ENCODE peak calls at places on chromosome 22, in four cellular contexts. One of them, this sample, is unnamed. For H3K4me1, the result is how much of the 10 kb centered on the place peaks cover.

GRCh38 chr22:46453006-46453828 is 84.2 kb downstream of the CELSR1 start:
- DNase-seq in A549: no peak
- DNase-seq in H9: no peak
- DNase-seq in pancreas: peak
- DNase-seq in this sample: no peak

GRCh38 chr22:40512426-40513136 is 123.9 kb downstream of the MRTFA start:
- DNase-seq in A549: peak
- DNase-seq in H9: no peak
- DNase-seq in pancreas: no peak
- DNase-seq in this sample: no peak

GRCh38 chr22:44067901-44068300 is 43.8 kb downstream of the PARVB start:
- DNase-seq in A549: no peak
- DNase-seq in H9: no peak
- DNase-seq in pancreas: no peak
- DNase-seq in this sample: no peak

GRCh38 chr22:18010263-18010662 is 14.1 kb downstream of the MICAL3 start:
- DNase-seq in A549: no peak
- DNase-seq in H9: no peak
- DNase-seq in pancreas: no peak
- DNase-seq in this sample: no peak

GRCh38 chr22:22014285-22014659 is 31.7 kb upstream of the TOP3B start:
- DNase-seq in A549: no peak
- DNase-seq in H9: no peak
- DNase-seq in pancreas: no peak
- DNase-seq in this sample: no peak

GRCh38 chr22:49936018-49936972 is 17.9 kb downstream of the CRELD2 start:
- DNase-seq in A549: peak
- DNase-seq in H9: peak
- DNase-seq in pancreas: peak
- DNase-seq in this sample: peak

GRCh38 chr22:42397332-42398246 is 34.6 kb downstream of the NFAM1 start:
- DNase-seq in A549: no peak
- DNase-seq in H9: no peak
- DNase-seq in pancreas: no peak
- DNase-seq in this sample: no peak

GRCh38 chr22:50178871-50179869 is 6.5 kb upstream of the TRABD start:
- DNase-seq in A549: no peak
- DNase-seq in H9: no peak
- DNase-seq in pancreas: peak
- DNase-seq in this sample: no peak

GRCh38 chr22:40748388-40748970 is 69.2 kb downstream of the MCHR1 start:
- DNase-seq in A549: no peak
- DNase-seq in H9: peak
- DNase-seq in pancreas: no peak
- DNase-seq in this sample: no peak

GRCh38 chr22:44158766-44159165 is 22.0 kb upstream of the PARVG start:
- DNase-seq in A549: no peak
- DNase-seq in H9: no peak
- DNase-seq in pancreas: peak
- DNase-seq in this sample: no peak

GRCh38 chr22:17095538-17095937 is 10.7 kb downstream of the IL17RA start:
- DNase-seq in A549: no peak
- DNase-seq in H9: no peak
- DNase-seq in pancreas: no peak
- DNase-seq in this sample: no peak

GRCh38 chr22:49536571-49537131 is 291.0 kb downstream of the BRD1 start:
- DNase-seq in A549: no peak
- DNase-seq in H9: peak
- DNase-seq in pancreas: no peak
- DNase-seq in this sample: no peak

GRCh38 chr22:31537019-31537535 is 40.7 kb downstream of the SFI1 start:
- DNase-seq in A549: no peak
- DNase-seq in H9: no peak
- DNase-seq in pancreas: no peak
- DNase-seq in this sample: no peak

GRCh38 chr22:46614070-46614931 is 5.9 kb upstream of the GRAMD4 start:
- DNase-seq in A549: no peak
- DNase-seq in H9: no peak
- DNase-seq in pancreas: no peak
- DNase-seq in this sample: peak

GRCh38 chr22:23190526-23190925 is 10.2 kb downstream of the BCR start:
- DNase-seq in A549: no peak
- DNase-seq in H9: no peak
- DNase-seq in pancreas: no peak
- DNase-seq in this sample: no peak

GRCh38 chr22:40904101-40904500 is 42.2 kb upstream of the DNAJB7 start:
- DNase-seq in A549: no peak
- DNase-seq in H9: no peak
- DNase-seq in pancreas: no peak
- DNase-seq in this sample: no peak

GRCh38 chr22:45475063-45475747 is 27.5 kb upstream of the FBLN1 start:
- DNase-seq in A549: no peak
- DNase-seq in H9: no peak
- DNase-seq in pancreas: no peak
- DNase-seq in this sample: no peak

GRCh38 chr22:19705181-19705934 is 8.9 kb upstream of the SEPTIN5 start:
- DNase-seq in A549: no peak
- DNase-seq in H9: peak
- DNase-seq in pancreas: peak
- DNase-seq in this sample: no peak

GRCh38 chr22:21948390-21948789 is 4.3 kb downstream of the PPM1F start:
- DNase-seq in A549: no peak
- DNase-seq in H9: no peak
- DNase-seq in pancreas: no peak
- DNase-seq in this sample: no peak

GRCh38 chr22:31346733-31347250 is 646 bp upstream of the PATZ1 start:
- DNase-seq in A549: peak
- DNase-seq in H9: peak
- DNase-seq in pancreas: peak
- DNase-seq in this sample: peak

GRCh38 chr22:23903328-23903971 is 9.3 kb downstream of the MIF start:
- DNase-seq in A549: no peak
- DNase-seq in H9: no peak
- DNase-seq in pancreas: no peak
- DNase-seq in this sample: no peak

GRCh38 chr22:47107431-47107830 is 345.0 kb downstream of the TBC1D22A start:
- DNase-seq in A549: no peak
- DNase-seq in H9: no peak
- DNase-seq in pancreas: no peak
- DNase-seq in this sample: no peak

GRCh38 chr22:45518580-45518991 is 15.9 kb downstream of the FBLN1 start:
- DNase-seq in A549: no peak
- DNase-seq in H9: no peak
- DNase-seq in pancreas: no peak
- DNase-seq in this sample: no peak

GRCh38 chr22:26842103-26842502 is 184.7 kb downstream of the MIAT start:
- DNase-seq in A549: no peak
- DNase-seq in H9: no peak
- DNase-seq in pancreas: no peak
- DNase-seq in this sample: no peak

GRCh38 chr22:36017661-36018091 is 10.9 kb downstream of the RBFOX2 start:
- DNase-seq in A549: no peak
- DNase-seq in H9: no peak
- DNase-seq in pancreas: no peak
- DNase-seq in this sample: no peak

GRCh38 chr22:36014539-36015072 is 14.0 kb downstream of the RBFOX2 start:
- DNase-seq in A549: no peak
- DNase-seq in H9: no peak
- DNase-seq in pancreas: no peak
- DNase-seq in this sample: no peak

GRCh38 chr22:36015155-36015805 is 13.3 kb downstream of the RBFOX2 start:
- DNase-seq in A549: no peak
- DNase-seq in H9: no peak
- DNase-seq in pancreas: no peak
- DNase-seq in this sample: no peak

GRCh38 chr22:36016656-36017055 is 12.0 kb downstream of the RBFOX2 start:
- DNase-seq in A549: no peak
- DNase-seq in H9: no peak
- DNase-seq in pancreas: no peak
- DNase-seq in this sample: no peak

DNA sequence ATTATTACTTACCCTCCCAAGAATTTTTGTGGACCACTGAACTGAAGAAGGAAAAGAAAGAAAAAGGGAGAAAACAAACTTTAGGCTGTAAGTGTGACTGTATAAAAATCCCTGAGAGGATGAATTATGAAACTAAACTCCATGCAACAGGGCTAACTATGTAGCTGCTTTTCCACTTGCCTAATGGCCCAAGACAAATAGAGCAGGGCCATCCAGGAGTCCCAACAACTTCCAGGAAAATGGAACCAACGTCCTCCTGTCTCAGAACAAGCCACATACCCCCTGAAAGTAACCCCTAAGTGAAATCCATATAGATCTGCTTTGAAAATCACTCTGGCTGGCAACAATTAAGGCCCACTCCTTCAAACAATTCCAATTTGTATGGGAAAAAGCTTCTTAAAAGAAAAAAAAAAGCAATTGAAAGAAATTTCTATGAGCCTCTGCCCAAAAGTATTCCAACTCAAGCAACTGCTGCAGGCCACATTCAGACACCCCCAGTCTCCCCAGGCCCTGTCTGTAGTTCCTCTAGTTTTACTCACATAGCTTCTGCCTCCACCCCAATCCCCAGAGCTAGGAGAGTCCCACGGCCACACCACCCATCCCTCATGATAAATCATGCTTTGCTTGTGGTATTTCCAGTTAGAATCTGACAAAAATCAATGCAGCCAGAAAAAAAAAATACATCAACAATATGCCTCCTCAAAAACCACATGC is 12.7 kb downstream of the RBFOX2 start:
- DNase-seq in A549: no peak
- DNase-seq in H9: no peak
- DNase-seq in pancreas: no peak
- DNase-seq in this sample: no peak
- H3K4me1 ChIP-seq in A549: under half
- H3K4me1 ChIP-seq in H9: under half
- H3K4me1 ChIP-seq in pancreas: under half
- H3K4me1 ChIP-seq in this sample: under half

DNA sequence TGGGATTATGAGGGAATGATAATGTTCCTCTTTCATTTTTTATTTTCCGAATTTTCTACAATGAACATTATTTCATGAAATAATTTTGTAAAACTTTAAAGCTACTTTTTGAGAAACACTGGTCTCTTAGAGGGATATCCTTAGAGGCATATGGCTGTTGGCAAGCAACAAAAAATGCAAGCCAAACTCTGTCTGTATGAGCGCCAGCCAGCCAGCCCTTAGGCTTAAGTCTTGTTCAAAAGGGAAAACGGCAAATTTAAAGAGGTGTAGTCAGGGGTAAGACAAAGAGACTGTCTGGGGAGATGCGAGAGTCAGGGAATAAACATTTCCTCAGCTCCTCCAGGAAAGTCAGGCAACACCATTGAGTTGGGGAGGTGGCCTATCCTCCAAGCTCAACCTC is 22.5 kb downstream of the ASCC2 start:
- DNase-seq in A549: no peak
- DNase-seq in H9: no peak
- DNase-seq in pancreas: no peak
- DNase-seq in this sample: no peak
- H3K27ac ChIP-seq in A549: no peak
- H3K27ac ChIP-seq in H9: no peak
- H3K27ac ChIP-seq in pancreas: no peak
- H3K27ac ChIP-seq in this sample: no peak

DNA sequence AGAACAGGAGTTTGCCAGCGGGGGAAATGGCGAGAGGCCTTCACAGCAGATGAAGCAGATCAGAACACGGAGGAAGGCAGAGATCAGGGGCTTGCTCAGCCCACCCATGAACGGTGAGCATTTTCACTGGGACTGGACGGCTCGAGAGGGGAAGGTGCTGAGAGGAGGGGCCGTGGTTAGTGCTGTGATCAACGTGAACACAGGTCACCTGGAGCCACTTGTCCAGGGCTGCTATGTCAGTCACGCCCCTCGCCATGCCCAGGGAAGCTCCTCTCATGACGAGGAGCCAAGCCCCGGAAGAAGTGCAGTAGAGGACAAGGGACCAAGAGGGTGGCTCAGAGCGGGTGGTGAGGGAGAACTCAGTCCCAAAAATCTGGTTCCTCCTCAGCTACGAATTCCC is 7.0 kb downstream of the PLA2G6 start:
- DNase-seq in A549: no peak
- DNase-seq in H9: no peak
- DNase-seq in pancreas: no peak
- DNase-seq in this sample: no peak
- H3K4me1 ChIP-seq in A549: under half
- H3K4me1 ChIP-seq in H9: under half
- H3K4me1 ChIP-seq in pancreas: under half
- H3K4me1 ChIP-seq in this sample: under half

GRCh38 chr22:39301108-39301507 is 18.3 kb downstream of the RPL3 start:
- DNase-seq in A549: no peak
- DNase-seq in H9: no peak
- DNase-seq in pancreas: no peak
- DNase-seq in this sample: no peak

GRCh38 chr22:39300198-39300830 is 19.1 kb downstream of the RPL3 start:
- DNase-seq in A549: no peak
- DNase-seq in H9: no peak
- DNase-seq in pancreas: peak
- DNase-seq in this sample: no peak

GRCh38 chr22:39298194-39298987 is 21.0 kb downstream of the RPL3 start:
- DNase-seq in A549: no peak
- DNase-seq in H9: no peak
- DNase-seq in pancreas: peak
- DNase-seq in this sample: no peak

GRCh38 chr22:39301926-39302325 is 17.5 kb downstream of the RPL3 start:
- DNase-seq in A549: no peak
- DNase-seq in H9: no peak
- DNase-seq in pancreas: no peak
- DNase-seq in this sample: no peak

DNA sequence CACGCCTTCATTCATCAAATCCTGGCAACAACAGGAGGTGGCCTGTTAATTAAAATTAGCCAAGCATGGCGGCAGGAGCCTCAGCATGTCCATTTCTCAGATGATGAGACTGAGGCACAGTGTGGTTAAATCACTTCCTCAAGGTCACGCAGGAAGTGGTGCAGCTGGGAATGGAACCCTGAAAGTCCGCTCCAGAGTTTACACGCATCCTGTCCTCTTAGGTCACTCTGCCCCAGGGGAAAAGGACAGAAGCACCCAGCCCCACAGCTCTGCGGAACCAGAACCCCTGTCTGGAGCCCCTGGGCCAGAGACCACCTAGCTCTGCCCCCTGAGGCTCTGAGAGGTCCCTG is 19.6 kb downstream of the RPL3 start:
- DNase-seq in A549: peak
- DNase-seq in H9: no peak
- DNase-seq in pancreas: no peak
- DNase-seq in this sample: no peak
- H3K27ac ChIP-seq in A549: peak
- H3K27ac ChIP-seq in H9: no peak
- H3K27ac ChIP-seq in pancreas: no peak
- H3K27ac ChIP-seq in this sample: no peak

GRCh38 chr22:36470994-36471331 is 10.5 kb downstream of the TXN2 start:
- DNase-seq in A549: no peak
- DNase-seq in H9: no peak
- DNase-seq in pancreas: no peak
- DNase-seq in this sample: no peak
- H3K4me1 ChIP-seq in A549: under half
- H3K4me1 ChIP-seq in H9: under half
- H3K4me1 ChIP-seq in pancreas: under half
- H3K4me1 ChIP-seq in this sample: under half

This sample was measured in CD4-positive, alpha-beta memory T cell.